ENCODE peak calls at places on chromosomes 11 and 22, in six cellular contexts. L is skeletal muscle cell; Y is fibroblast of the conjunctiva; D is activated CD4-positive, alpha-beta T cell treated with anti-CD3 and anti-CD28 coated beads, Interleukin-2, amount 50 U/mL, for 1 hour; S is cardiac fibroblast; A is stimulated activated CD4-positive, alpha-beta T cell treated with anti-CD3 and anti-CD28 coated beads, TNF-alpha, amount 100 ng/mL, for 1 hour. G is an unnamed sample.

GRCh38 chr11:76783901-76784813 is 1.0 kb downstream of the TSKU start:
- DNase-seq in L (peak; percentile 62), Y (peak; percentile 72), D (no peak), S (peak; percentile 87), A (no peak), G (no peak)

GRCh38 chr11:121699801-121700200 is 247.0 kb upstream of the SORL1-AS1 start:
- DNase-seq in L (no peak), Y (no peak), D (no peak), S (no peak), A (no peak), G (no peak)

GRCh38 chr11:57476223-57476882 is 16.0 kb downstream of the RTN4RL2 start:
- DNase-seq in L (no peak), Y (no peak), D (no peak), S (no peak), A (peak; percentile 30), G (no peak)

GRCh38 chr22:50020606-50021005 is 8.0 kb upstream of the IL17REL start:
- DNase-seq in L (no peak), Y (no peak), D (no peak), S (no peak), A (no peak), G (no peak)

GRCh38 chr11:71532016-71532610 is 5.0 kb downstream of the KRTAP5-7 start:
- DNase-seq in L (no peak), Y (no peak), D (no peak), S (no peak), A (no peak), G (no peak)

GRCh38 chr11:95100856-95101507 is 11.3 kb downstream of the ENDOD1 start:
- DNase-seq in L (no peak), Y (no peak), D (no peak), S (no peak), A (no peak), G (no peak)

GRCh38 chr11:69371731-69372588 is 78.0 kb downstream of the MYEOV start:
- DNase-seq in L (no peak), Y (no peak), D (no peak), S (no peak), A (no peak), G (no peak)

GRCh38 chr22:49738566-49738965 is 89.1 kb downstream of the BRD1 start:
- DNase-seq in L (no peak), Y (no peak), D (no peak), S (no peak), A (no peak), G (no peak)

GRCh38 chr11:1778141-1778911 is 14.6 kb upstream of the CTSD start:
- DNase-seq in L (no peak), Y (no peak), D (no peak), S (no peak), A (no peak), G (no peak)

GRCh38 chr11:68687986-68688385 is 3.6 kb downstream of the GAL start:
- DNase-seq in L (no peak), Y (no peak), D (no peak), S (no peak), A (no peak), G (no peak)

GRCh38 chr11:44574620-44575287 is 9.3 kb downstream of the CD82 start:
- DNase-seq in L (peak; percentile 92), Y (no peak), D (no peak), S (peak; percentile 95), A (no peak), G (peak; percentile 84)

GRCh38 chr11:104490182-104490581 is 326.2 kb upstream of the PDGFD start:
- DNase-seq in L (no peak), Y (no peak), D (no peak), S (no peak), A (no peak), G (no peak)

GRCh38 chr22:49629586-49630447 is 197.9 kb downstream of the BRD1 start:
- DNase-seq in L (no peak), Y (no peak), D (no peak), S (no peak), A (no peak), G (no peak)

GRCh38 chr11:61474234-61474633 is 34.3 kb upstream of the LRRC10B start:
- DNase-seq in L (no peak), Y (no peak), D (no peak), S (no peak), A (no peak), G (no peak)

GRCh38 chr22:49506010-49506400 is 321.7 kb downstream of the BRD1 start:
- DNase-seq in L (no peak), Y (no peak), D (no peak), S (no peak), A (no peak), G (no peak)

GRCh38 chr11:113473983-113474361 is 1.2 kb downstream of the DRD2 start:
- DNase-seq in L (no peak), Y (no peak), D (no peak), S (no peak), A (no peak), G (no peak)

GRCh38 chr11:28673687-28674431 is 565.7 kb downstream of the METTL15 start:
- DNase-seq in L (peak; percentile 48), Y (peak; percentile 57), D (no peak), S (peak; percentile 45), A (no peak), G (no peak)

GRCh38 chr11:14237333-14237988 is 121.5 kb downstream of the RRAS2 start:
- DNase-seq in L (no peak), Y (no peak), D (no peak), S (no peak), A (no peak), G (no peak)

GRCh38 chr22:42313804-42314581 is 43.5 kb upstream of the TCF20 start:
- DNase-seq in L (no peak), Y (no peak), D (peak; percentile 41), S (peak; percentile 28), A (no peak), G (no peak)

GRCh38 chr11:68267881-68268240 is 3.9 kb downstream of the C11orf24 start:
- DNase-seq in L (no peak), Y (no peak), D (no peak), S (no peak), A (no peak), G (no peak)

GRCh38 chr11:12765428-12765827 is 91.2 kb downstream of the TEAD1 start:
- DNase-seq in L (no peak), Y (peak; percentile 24), D (no peak), S (peak; percentile 37), A (no peak), G (peak; percentile 29)

GRCh38 chr11:126051117-126051516 is 11.5 kb downstream of the CDON start:
- DNase-seq in L (no peak), Y (no peak), D (no peak), S (no peak), A (no peak), G (no peak)

GRCh38 chr22:28142361-28142801 is 223.3 kb upstream of the PITPNB start:
- DNase-seq in L (peak; percentile 86), Y (peak; percentile 68), D (no peak), S (peak; percentile 94), A (no peak), G (peak; percentile 75)

GRCh38 chr22:35092146-35092805 is 26.3 kb downstream of the ISX start:
- DNase-seq in L (no peak), Y (no peak), D (no peak), S (no peak), A (no peak), G (no peak)

GRCh38 chr11:126061707-126062678 is 673 bp downstream of the CDON start:
- DNase-seq in L (no peak), Y (no peak), D (peak; percentile 18), S (peak; percentile 24), A (no peak), G (no peak)

GRCh38 chr11:73478737-73479347 is 102.6 kb downstream of the RELT start:
- DNase-seq in L (no peak), Y (peak; percentile 23), D (no peak), S (peak; percentile 61), A (no peak), G (no peak)

GRCh38 chr11:6979365-6979764 is 40.8 kb downstream of the ZNF214 start:
- DNase-seq in L (no peak), Y (no peak), D (no peak), S (peak; percentile 29), A (no peak), G (no peak)

GRCh38 chr11:42620796-42621195 is 691.0 kb upstream of the API5 start:
- DNase-seq in L (no peak), Y (no peak), D (no peak), S (peak; percentile 7), A (no peak), G (no peak)

G was measured in AG04450.